ENCODE peak calls at places on chromosomes 4 and X, in seven cellular contexts. O is dorsolateral prefrontal cortex, S is Caki2, M is IMR-90, J is posterior vena cava, I is AG09309, T is Calu3. K is an unnamed sample.

GRCh38 chr4:137535718-137536117 is 3.4 kb upstream of the PCDH18 start:
- DNase-seq in O (no peak), S (no peak), M (no peak), J (no peak), I (no peak), T (no peak), K (no peak)

GRCh38 chrX:13985697-13986435 is 43.8 kb downstream of the GEMIN8 start:
- DNase-seq in O (no peak), S (no peak), M (no peak), J (no peak), I (no peak), T (no peak), K (no peak)

GRCh38 chrX:109848451-109849050 is 115.5 kb upstream of the ACSL4 start:
- DNase-seq in O (no peak), S (no peak), M (no peak), J (no peak), I (no peak), T (no peak), K (no peak)

GRCh38 chrX:24658421-24658820 is 11.3 kb upstream of the PCYT1B start:
- DNase-seq in O (no peak), S (no peak), M (no peak), J (no peak), I (no peak), T (no peak), K (no peak)

GRCh38 chr4:56259595-56259994 is 127.7 kb downstream of the AASDH start:
- DNase-seq in O (no peak), S (no peak), M (no peak), J (no peak), I (no peak), T (no peak), K (no peak)

GRCh38 chr4:68342139-68342538 is 7.8 kb downstream of the YTHDC1 start:
- DNase-seq in O (no peak), S (peak), M (peak), J (no peak), I (no peak), T (no peak), K (no peak)

GRCh38 chrX:39675619-39676018 is 422.1 kb downstream of the BCOR start:
- DNase-seq in O (no peak), S (no peak), M (no peak), J (peak), I (no peak), T (no peak), K (no peak)

GRCh38 chr4:11120435-11120834 is 308.3 kb downstream of the HS3ST1 start:
- DNase-seq in O (no peak), S (no peak), M (no peak), J (no peak), I (no peak), T (no peak), K (no peak)

GRCh38 chrX:13190051-13190450 is 129.8 kb downstream of the ATXN3L start:
- DNase-seq in O (no peak), S (peak), M (no peak), J (no peak), I (no peak), T (no peak), K (no peak)

GRCh38 chrX:74613350-74614192 is 853 bp downstream of the RLIM start:
- DNase-seq in O (no peak), S (peak), M (peak), J (no peak), I (no peak), T (peak), K (peak)

GRCh38 chrX:80602017-80602765 is 181.9 kb downstream of the TENT5D start:
- DNase-seq in O (no peak), S (no peak), M (no peak), J (no peak), I (no peak), T (no peak), K (no peak)

GRCh38 chr4:52234539-52235174 is 183.6 kb downstream of the SPATA18 start:
- DNase-seq in O (no peak), S (peak), M (peak), J (no peak), I (peak), T (no peak), K (no peak)

GRCh38 chr4:85953651-85954018 is 406.2 kb downstream of the MAPK10 start:
- DNase-seq in O (no peak), S (peak), M (peak), J (no peak), I (no peak), T (peak), K (no peak)

GRCh38 chr4:95580226-95580625 is 31.5 kb upstream of the UNC5C start:
- DNase-seq in O (no peak), S (no peak), M (no peak), J (no peak), I (no peak), T (no peak), K (peak)

GRCh38 chrX:29662101-29662500 is 553.3 kb upstream of the MAGEB2 start:
- DNase-seq in O (no peak), S (peak), M (peak), J (no peak), I (no peak), T (no peak), K (no peak)

K was measured in endodermal cell.